ENCODE peak calls at places on chromosome 21, in four cellular contexts. P is CD8-positive, alpha-beta T cell; Y is LNCaP clone FGC; I is mucosa of descending colon. T is an unnamed sample.

GRCh38 chr21:39020751-39021474 is 162.3 kb downstream of the PSMG1 start:
- DNase-seq in P (no peak), Y (no peak), I (no peak), T (peak)

GRCh38 chr21:14114251-14114650 is 96.5 kb downstream of the LIPI start:
- DNase-seq in Y (peak), P (no peak), I (no peak), T (no peak)

GRCh38 chr21:41809891-41810596 is 43.2 kb upstream of the RIPK4 start:
- DNase-seq in I (no peak), P (no peak), Y (no peak), T (no peak)

GRCh38 chr21:40049031-40049958 is 182.1 kb downstream of the PCP4 start:
- DNase-seq in P (no peak), I (no peak), Y (no peak), T (peak)

GRCh38 chr21:46351476-46352155 is 27.7 kb downstream of the PCNT start:
- DNase-seq in I (no peak), Y (peak), P (no peak), T (no peak)

GRCh38 chr21:41926068-41926806 is 27.6 kb downstream of the C2CD2 start:
- DNase-seq in P (peak), Y (peak), I (peak), T (peak)

GRCh38 chr21:39647476-39647875 is 34.7 kb downstream of the B3GALT5 start:
- DNase-seq in Y (no peak), P (no peak), I (no peak), T (no peak)

GRCh38 chr21:45977396-45977795 is 4.2 kb upstream of the COL6A1 start:
- DNase-seq in Y (no peak), I (peak), P (no peak), T (no peak)

GRCh38 chr21:38343691-38344090 is 86.9 kb downstream of the KCNJ15 start:
- DNase-seq in P (no peak), Y (peak), I (no peak), T (peak)

GRCh38 chr21:45523411-45524101 is 18.7 kb downstream of the SLC19A1 start:
- DNase-seq in I (peak), Y (no peak), P (no peak), T (no peak)

GRCh38 chr21:14241322-14241721 is 25.4 kb downstream of the RBM11 start:
- DNase-seq in I (no peak), P (no peak), Y (peak), T (no peak)

GRCh38 chr21:38918629-38919346 is 113.1 kb downstream of the ETS2 start:
- DNase-seq in Y (no peak), P (no peak), I (no peak), T (no peak)

GRCh38 chr21:29168874-29169273 is 38.4 kb downstream of the MAP3K7CL start:
- DNase-seq in I (no peak), P (no peak), Y (no peak), T (no peak)

GRCh38 chr21:40331804-40332203 is 464.6 kb downstream of the PCP4 start:
- DNase-seq in Y (no peak), P (no peak), I (no peak), T (no peak)

GRCh38 chr21:24367936-24368335 is 1239.3 kb downstream of the MRPL39 start:
- DNase-seq in I (no peak), P (no peak), Y (no peak), T (no peak)

GRCh38 chr21:38990424-38990794 is 184.7 kb downstream of the ETS2 start:
- DNase-seq in Y (no peak), I (no peak), P (no peak), T (no peak)

GRCh38 chr21:41090981-41091380 is 77.0 kb upstream of the BACE2 start:
- DNase-seq in P (no peak), I (no peak), Y (no peak), T (peak)

GRCh38 chr21:41943468-41944250 is 10.2 kb downstream of the C2CD2 start:
- DNase-seq in Y (no peak), I (no peak), P (no peak), T (no peak)

GRCh38 chr21:23438081-23438480 is 2169.2 kb downstream of the MRPL39 start:
- DNase-seq in Y (no peak), P (no peak), I (no peak), T (no peak)

GRCh38 chr21:39082656-39083376 is 100.4 kb downstream of the PSMG1 start:
- DNase-seq in I (peak), Y (peak), P (no peak), T (no peak)

GRCh38 chr21:32539378-32539777 is 45.9 kb downstream of the TCP10L start:
- DNase-seq in P (no peak), Y (no peak), I (no peak), T (no peak)

GRCh38 chr21:29436143-29436542 is 137.4 kb downstream of the BACH1 start:
- DNase-seq in Y (peak), P (peak), I (no peak), T (no peak)

GRCh38 chr21:29300547-29301138 is 1.9 kb downstream of the BACH1 start:
- DNase-seq in Y (no peak), I (no peak), P (no peak), T (no peak)

GRCh38 chr21:41110664-41111063 is 57.3 kb upstream of the BACE2 start:
- DNase-seq in Y (no peak), P (no peak), I (no peak), T (no peak)

GRCh38 chr21:39969691-39970364 is 102.6 kb downstream of the PCP4 start:
- DNase-seq in Y (no peak), P (no peak), I (no peak), T (no peak)

GRCh38 chr21:41752231-41752681 is 14.6 kb downstream of the RIPK4 start:
- DNase-seq in I (no peak), Y (no peak), P (no peak), T (peak)

GRCh38 chr21:45630066-45630694 is 13.3 kb upstream of the PCBP3 start:
- DNase-seq in Y (no peak), I (no peak), P (no peak), T (no peak)

GRCh38 chr21:15908187-15908586 is 178.4 kb downstream of the USP25 start:
- DNase-seq in P (no peak), Y (no peak), I (no peak), T (no peak)

GRCh38 chr21:41651396-41651795 is 115.5 kb downstream of the RIPK4 start:
- DNase-seq in I (no peak), Y (no peak), P (no peak), T (peak)

GRCh38 chr21:22993144-22993543 is 1994.9 kb downstream of the NCAM2 start:
- DNase-seq in P (no peak), Y (no peak), I (no peak), T (no peak)

GRCh38 chr21:26067836-26068401 is 102.7 kb downstream of the APP start:
- DNase-seq in I (no peak), Y (no peak), P (no peak), T (no peak)

GRCh38 chr21:38839683-38840286 is 34.1 kb downstream of the ETS2 start:
- DNase-seq in I (no peak), P (no peak), Y (no peak), T (no peak)

GRCh38 chr21:41170442-41170841 is 2.5 kb downstream of the BACE2 start:
- DNase-seq in Y (no peak), P (no peak), I (peak), T (peak)

GRCh38 chr21:38350681-38351080 is 93.9 kb downstream of the KCNJ15 start:
- DNase-seq in I (no peak), P (no peak), Y (no peak), T (peak)

GRCh38 chr21:41280115-41280919 is 36.3 kb upstream of the FAM3B start:
- DNase-seq in Y (no peak), I (no peak), P (no peak), T (no peak)

GRCh38 chr21:37413553-37414291 is 47.1 kb downstream of the DYRK1A start:
- DNase-seq in P (no peak), Y (no peak), I (no peak), T (no peak)

GRCh38 chr21:15872236-15872635 is 142.5 kb downstream of the USP25 start:
- DNase-seq in Y (no peak), P (no peak), I (no peak), T (no peak)

GRCh38 chr21:46098303-46099141 is 610 bp downstream of the COL6A2 start:
- DNase-seq in I (peak), P (no peak), Y (no peak), T (peak)

DNA sequence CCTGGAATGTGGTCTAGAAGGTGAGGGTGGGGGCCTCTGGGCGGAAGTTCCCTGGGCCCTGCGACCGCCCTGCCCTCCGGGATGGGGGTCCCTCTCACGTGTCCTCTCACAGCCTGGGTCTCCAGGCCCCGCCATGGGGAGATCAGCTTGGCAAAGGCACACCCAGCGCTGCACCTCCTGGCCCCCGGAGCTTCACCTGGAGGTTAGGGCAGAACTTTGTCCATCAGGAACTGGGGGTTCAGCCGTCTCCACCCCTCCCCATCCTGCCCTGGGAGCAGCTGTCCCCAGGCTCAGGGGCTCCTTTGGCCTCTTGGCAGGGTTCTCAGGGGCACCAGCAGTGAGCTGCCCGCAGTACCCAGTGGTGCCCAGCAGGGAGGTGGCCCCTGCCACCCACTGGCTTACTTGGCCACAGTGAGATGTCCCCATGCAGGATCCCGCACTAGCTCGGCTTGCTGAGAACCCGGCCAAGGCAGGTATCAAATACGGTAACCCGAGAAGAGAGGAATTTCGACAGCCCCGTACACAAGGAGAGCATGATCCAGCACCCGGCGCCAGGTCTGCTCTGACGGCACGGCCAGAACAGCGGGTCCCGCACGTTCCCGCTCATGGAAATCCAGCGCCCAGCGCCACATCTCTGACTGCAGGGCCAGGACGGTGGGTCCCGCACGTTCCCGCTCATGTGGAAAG is 36.7 kb downstream of the RRP1 start:
- DNase-seq in Y (no peak), I (no peak), P (no peak), T (peak)
- TF ChIP-seq CTCF in Y (no peak), I (no peak), P (no peak), T (no peak)

DNA sequence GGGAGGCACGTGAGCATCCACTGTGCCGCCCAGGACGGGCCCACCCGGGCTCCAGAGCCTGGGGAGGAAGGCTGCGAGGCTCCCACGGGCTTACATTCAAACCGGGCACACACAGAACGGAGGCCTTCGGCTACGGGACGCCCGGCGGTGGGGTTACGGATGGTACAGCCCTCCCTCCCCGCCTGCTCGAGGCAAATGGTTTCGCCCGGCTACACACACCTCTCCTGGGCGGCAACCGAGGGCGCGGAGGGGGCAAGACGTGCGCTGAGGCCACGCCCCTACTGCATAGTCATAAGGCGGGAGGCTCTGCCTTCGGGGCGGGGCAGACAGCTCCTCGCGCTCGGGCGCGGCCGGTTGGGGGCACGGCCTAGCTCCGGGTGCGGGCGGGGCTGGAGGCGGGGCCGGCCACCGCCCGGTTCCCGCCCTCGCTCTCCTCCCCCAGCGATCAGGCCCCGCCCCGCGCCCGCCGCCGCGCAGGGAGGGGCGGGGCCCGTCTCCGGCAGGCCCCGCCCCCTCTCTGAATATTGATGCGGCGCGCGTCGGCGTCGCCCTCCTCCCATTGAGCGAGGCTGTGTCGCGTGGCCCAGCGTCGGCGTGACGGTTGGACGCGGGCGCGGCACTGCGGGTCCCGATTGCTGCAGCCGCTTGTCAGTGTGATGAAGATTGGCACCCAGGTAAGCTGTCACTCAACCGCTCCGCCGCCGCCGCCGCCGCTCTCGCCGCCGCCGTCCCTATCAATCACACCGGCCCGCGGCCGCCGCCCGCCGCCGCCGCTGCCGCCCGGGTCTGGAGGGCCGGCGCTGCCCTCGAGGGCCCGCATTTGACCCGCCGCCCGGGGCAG is at the start of gene PKNOX1:
- DNase-seq in Y (peak), P (peak), I (peak), T (peak)
- TF ChIP-seq CTCF in Y (no peak), P (no peak), I (no peak), T (no peak)

DNA sequence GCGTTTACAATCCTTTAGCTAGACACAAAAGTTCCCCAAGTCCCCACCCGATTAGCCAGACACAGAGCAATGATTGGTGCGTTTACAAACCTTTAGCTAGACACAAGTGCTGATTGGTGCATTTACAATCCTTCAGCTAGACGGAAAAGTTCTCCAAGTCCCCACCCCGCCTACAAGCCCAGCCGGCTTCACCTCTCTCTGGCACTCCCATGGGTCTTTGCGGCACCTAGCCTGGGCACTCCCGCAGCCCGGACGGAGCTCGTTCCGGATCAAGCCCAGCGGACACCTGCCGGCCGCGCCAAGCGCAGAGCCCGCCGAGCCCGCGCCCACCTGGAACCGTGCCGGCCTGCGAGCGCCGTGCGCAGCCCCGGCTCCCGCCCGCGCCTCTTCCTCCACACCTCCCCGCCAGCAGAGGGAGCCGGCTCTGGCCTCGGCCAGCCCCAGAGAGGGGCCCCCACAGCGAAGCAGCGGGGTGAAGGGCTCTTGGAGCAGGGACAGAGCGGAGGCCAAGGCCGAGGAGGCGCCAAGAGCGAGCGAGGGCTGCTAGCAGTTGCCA is 50.0 kb upstream of the KRTAP19-8 start:
- DNase-seq in P (no peak), Y (no peak), I (no peak), T (no peak)
- TF ChIP-seq CTCF in P (no peak), Y (no peak), I (no peak), T (no peak)

GRCh38 chr21:33904041-33904440 is 11.6 kb downstream of the ATP5PO start:
- DNase-seq in P (no peak), I (no peak), Y (no peak), T (no peak)

GRCh38 chr21:33902349-33902748 is 13.3 kb downstream of the ATP5PO start:
- DNase-seq in Y (no peak), P (no peak), I (no peak), T (no peak)

GRCh38 chr21:33898546-33898945 is 17.1 kb downstream of the ATP5PO start:
- DNase-seq in Y (no peak), I (no peak), P (no peak), T (no peak)

GRCh38 chr21:33899199-33899598 is 16.4 kb downstream of the ATP5PO start:
- DNase-seq in P (no peak), I (no peak), Y (no peak), T (no peak)

GRCh38 chr21:33901421-33902288 is 13.9 kb downstream of the ATP5PO start:
- DNase-seq in P (no peak), Y (peak), I (peak), T (peak)
- TF ChIP-seq CTCF in P (no peak), Y (peak), I (peak), T (peak)

DNA sequence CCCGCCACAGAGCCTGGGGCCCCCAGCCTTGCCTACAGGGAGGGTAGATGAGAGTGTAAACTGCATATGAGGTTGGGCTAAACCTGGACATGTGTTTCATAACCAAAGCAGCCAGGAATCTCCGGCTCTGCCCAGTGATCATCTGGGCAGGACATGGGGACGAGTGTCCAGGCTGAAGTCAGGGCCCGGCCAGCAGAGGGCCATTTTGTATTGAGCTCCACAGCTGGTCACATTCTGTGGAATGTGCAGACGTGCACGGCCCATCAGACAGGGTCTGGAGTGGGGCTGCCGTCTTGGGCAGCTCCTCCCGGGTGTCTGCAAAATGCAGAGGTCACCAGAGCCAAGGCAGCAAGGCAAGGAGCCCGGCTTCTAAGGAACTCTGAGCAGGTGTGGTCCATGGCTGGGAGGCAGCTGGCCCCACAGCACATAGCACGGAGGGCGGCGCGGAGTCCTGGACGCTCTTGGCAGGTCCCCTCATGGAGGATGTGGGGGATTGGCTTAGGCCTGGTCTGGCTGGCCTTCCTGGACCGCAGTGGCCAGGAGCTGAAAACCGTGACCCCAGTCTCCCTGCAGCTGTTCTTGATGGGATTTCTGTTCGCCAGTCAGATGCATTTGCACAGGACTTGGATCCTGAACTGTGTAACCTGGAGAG is 6.3 kb downstream of the LRRC3 start:
- DNase-seq in Y (no peak), P (no peak), I (peak), T (peak)
- TF ChIP-seq CTCF in Y (peak), P (no peak), I (no peak), T (peak)

DNA sequence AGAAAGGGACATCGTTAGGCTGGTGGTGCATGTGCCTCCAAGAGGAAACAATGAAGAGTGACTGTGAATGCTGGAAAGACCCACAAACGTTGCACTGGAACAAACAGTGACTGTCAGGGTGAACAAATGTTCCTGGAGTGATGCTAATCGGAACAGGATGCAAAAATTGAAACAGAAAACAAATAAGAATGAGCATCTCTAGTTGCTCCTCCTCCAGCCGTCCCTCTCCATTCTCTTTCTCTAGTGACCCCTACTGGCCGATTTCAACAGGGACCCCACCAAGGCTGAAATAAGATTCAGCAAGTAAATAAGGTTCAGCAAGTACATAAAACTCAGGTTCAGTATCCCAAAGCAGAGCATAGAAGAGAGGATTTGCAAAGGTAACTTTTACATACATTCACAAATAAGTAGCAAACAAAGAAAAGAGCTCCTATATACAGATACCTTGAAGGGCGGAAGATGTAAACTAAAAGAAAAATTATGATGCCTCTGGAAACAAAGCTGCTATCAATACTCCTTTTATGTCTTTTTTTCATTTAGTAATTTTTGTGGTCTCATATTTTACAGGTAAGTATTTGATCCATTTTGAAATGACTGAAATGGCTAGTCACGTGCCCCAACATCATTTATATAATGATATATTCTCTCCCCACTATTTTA is 836.1 kb upstream of the ADAMTS5 start:
- DNase-seq in P (no peak), I (peak), Y (peak), T (no peak)
- TF ChIP-seq CTCF in P (no peak), I (peak), Y (peak), T (peak)